ENCODE peak calls at places on chromosome 17, in seven cellular contexts. U, J, E, B, I, R and P are unnamed samples.

GRCh38 chr17:6591599-6592158 is 35.3 kb upstream of the PITPNM3 start:
- DNase-seq in J (no peak), B (no peak), I (peak; percentile 94), E (peak; percentile 77), R (peak; percentile 71), U (no peak), P (no peak)

GRCh38 chr17:60153606-60154355 is 4.0 kb downstream of the CA4 start:
- DNase-seq in U (no peak), E (no peak), B (peak; percentile 24), R (no peak), J (no peak), I (no peak), P (no peak)

GRCh38 chr17:40265337-40265736 is 22.3 kb upstream of the CDC6 start:
- DNase-seq in B (no peak), E (no peak), J (no peak), U (no peak), R (no peak), I (no peak), P (peak; percentile 29)

GRCh38 chr17:57875109-57876022 is 25.5 kb upstream of the MRPS23 start:
- DNase-seq in E (peak; percentile 80), R (peak; percentile 99), U (peak; percentile 56), I (peak; percentile 99), J (peak; percentile 71), B (peak; percentile 94), P (peak; percentile 98)

GRCh38 chr17:19010729-19011505 is 6.4 kb upstream of the FAM83G start:
- DNase-seq in J (no peak), I (no peak), B (no peak), U (no peak), R (peak; percentile 47), E (no peak), P (peak; percentile 38)

GRCh38 chr17:34133350-34133749 is 121.7 kb upstream of the CCL2 start:
- DNase-seq in J (no peak), I (no peak), U (no peak), R (no peak), B (no peak), E (no peak), P (no peak)

GRCh38 chr17:7258731-7259554 is 3.3 kb downstream of the CLDN7 start:
- DNase-seq in B (no peak), R (no peak), E (peak; percentile 53), U (no peak), I (peak; percentile 27), J (no peak), P (no peak)

GRCh38 chr17:71486171-71486740 is 634.6 kb upstream of the SOX9 start:
- DNase-seq in I (no peak), R (no peak), E (no peak), B (no peak), U (no peak), J (no peak), P (no peak)

GRCh38 chr17:43905985-43906852 is 1.1 kb downstream of the MPP2 start:
- DNase-seq in B (peak; percentile 94), U (peak; percentile 77), R (peak; percentile 45), I (peak; percentile 45), E (no peak), J (peak; percentile 90), P (peak; percentile 92)

GRCh38 chr17:64343833-64344637 is 46.6 kb downstream of the PECAM1 start:
- DNase-seq in J (no peak), I (peak; percentile 90), U (peak; percentile 20), B (no peak), R (peak; percentile 95), E (peak; percentile 51), P (peak; percentile 19)

GRCh38 chr17:69677130-69677529 is 262.6 kb downstream of the MAP2K6 start:
- DNase-seq in U (no peak), I (no peak), B (no peak), E (no peak), R (no peak), J (no peak), P (no peak)

GRCh38 chr17:45334701-45335677 is 18.2 kb upstream of the MAP3K14 start:
- DNase-seq in E (peak; percentile 74), I (no peak), U (no peak), R (no peak), J (no peak), B (peak; percentile 25), P (no peak)

GRCh38 chr17:234163-235047 is 53.0 kb upstream of the DOC2B start:
- DNase-seq in J (peak; percentile 48), I (no peak), U (no peak), E (no peak), R (no peak), B (no peak), P (no peak)

GRCh38 chr17:32575865-32576264 is 89.1 kb downstream of the CDK5R1 start:
- DNase-seq in I (no peak), B (no peak), E (no peak), J (no peak), R (no peak), U (no peak), P (no peak)

GRCh38 chr17:40319651-40320550 is 10.9 kb downstream of the RARA start:
- DNase-seq in R (no peak), B (peak; percentile 25), E (no peak), U (no peak), I (no peak), J (no peak), P (no peak)

GRCh38 chr17:31309525-31309924 is 4.3 kb downstream of the EVI2B start:
- DNase-seq in J (no peak), E (peak; percentile 12), U (no peak), B (no peak), I (no peak), R (no peak), P (no peak)

DNA sequence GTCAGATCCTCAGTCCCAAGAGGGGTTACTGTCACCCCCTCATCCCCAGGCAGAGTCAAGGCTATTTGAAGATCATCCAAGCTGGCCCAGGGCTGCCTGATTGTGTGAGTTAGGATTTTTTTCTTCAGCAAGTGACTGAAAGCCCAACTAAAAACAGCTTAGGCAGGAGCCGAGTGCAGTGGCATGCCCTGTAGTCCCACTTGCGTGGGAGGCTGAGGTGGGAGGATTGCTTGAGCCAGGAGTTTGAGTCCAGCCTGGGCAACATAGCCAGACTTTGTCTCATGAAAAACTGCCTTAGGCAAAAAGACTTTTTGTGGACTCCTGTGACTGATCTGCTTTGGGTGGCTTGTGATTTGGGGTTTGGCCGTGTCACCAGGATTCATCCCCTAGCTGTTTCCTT is 19.9 kb downstream of the PGS1 start:
- DNase-seq in R (no peak), E (no peak), J (no peak), I (no peak), U (no peak), B (no peak), P (no peak)
- H2BK5ac ChIP-seq in R (no peak overlapping the region), E (peak overlapping the region; percentile 68), J (no peak overlapping the region), I (no peak overlapping the region), U (peak overlapping the region; percentile 42), B (no peak overlapping the region), P (no peak overlapping the region)

DNA sequence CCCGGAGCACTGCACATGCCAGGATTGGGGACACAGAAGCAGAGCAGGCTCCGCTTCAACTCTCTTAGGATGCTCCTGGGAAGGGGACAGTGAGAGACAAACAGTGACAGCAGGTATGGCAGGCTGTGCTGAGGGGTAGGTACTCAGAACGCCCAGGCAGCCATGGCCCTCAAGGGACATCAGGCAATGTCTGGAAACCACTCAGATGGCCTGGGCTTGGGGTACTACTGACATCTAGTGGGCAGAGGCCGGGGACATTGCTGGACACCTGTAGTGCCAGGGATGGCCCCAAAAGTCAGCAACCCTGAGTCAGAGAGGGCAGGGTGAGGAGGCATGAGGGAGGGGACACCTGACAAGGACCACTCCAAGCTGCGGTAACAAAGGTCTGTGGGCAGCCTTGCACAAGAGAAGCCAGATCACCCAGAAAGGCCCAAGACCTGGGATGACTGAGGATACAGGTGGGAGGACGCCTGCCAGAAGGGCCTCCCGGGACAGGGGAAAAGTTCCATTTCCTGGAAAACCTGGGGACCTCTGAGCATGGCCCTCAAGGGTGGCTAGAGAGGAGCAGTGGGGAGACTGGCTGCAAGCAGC is 21.2 kb downstream of the PEMT start:
- DNase-seq in J (peak; percentile 58), U (no peak), B (peak; percentile 70), E (peak; percentile 8), I (peak; percentile 13), R (peak; percentile 24), P (peak; percentile 42)
- H3K4me1 ChIP-seq in J (peaks cover 3% of the 10 kb centered on the region), U (peaks cover 4% of the 10 kb centered on the region), B (peaks cover under 1% of the 10 kb centered on the region), E (peaks cover 5% of the 10 kb centered on the region), I (peaks cover 2% of the 10 kb centered on the region), R (peaks cover 5% of the 10 kb centered on the region), P (no peaks in the 10 kb centered on the region)

GRCh38 chr17:49971848-49972485 is 3.0 kb downstream of the DLX4 start:
- DNase-seq in B (peak; percentile 52), E (peak; percentile 97), U (no peak), I (no peak), R (no peak), J (no peak), P (peak; percentile 35)

GRCh38 chr17:49971199-49971847 is 2.3 kb downstream of the DLX4 start:
- DNase-seq in U (no peak), R (no peak), I (no peak), E (peak; percentile 41), B (no peak), J (no peak), P (no peak)

GRCh38 chr17:49970498-49970897 is 1.5 kb downstream of the DLX4 start:
- DNase-seq in R (no peak), U (no peak), I (no peak), B (no peak), E (peak; percentile 23), J (no peak), P (no peak)

GRCh38 chr17:49973271-49973615 is 4.3 kb downstream of the DLX4 start:
- DNase-seq in J (no peak), U (no peak), B (no peak), I (no peak), E (peak; percentile 82), R (no peak), P (no peak)

DNA sequence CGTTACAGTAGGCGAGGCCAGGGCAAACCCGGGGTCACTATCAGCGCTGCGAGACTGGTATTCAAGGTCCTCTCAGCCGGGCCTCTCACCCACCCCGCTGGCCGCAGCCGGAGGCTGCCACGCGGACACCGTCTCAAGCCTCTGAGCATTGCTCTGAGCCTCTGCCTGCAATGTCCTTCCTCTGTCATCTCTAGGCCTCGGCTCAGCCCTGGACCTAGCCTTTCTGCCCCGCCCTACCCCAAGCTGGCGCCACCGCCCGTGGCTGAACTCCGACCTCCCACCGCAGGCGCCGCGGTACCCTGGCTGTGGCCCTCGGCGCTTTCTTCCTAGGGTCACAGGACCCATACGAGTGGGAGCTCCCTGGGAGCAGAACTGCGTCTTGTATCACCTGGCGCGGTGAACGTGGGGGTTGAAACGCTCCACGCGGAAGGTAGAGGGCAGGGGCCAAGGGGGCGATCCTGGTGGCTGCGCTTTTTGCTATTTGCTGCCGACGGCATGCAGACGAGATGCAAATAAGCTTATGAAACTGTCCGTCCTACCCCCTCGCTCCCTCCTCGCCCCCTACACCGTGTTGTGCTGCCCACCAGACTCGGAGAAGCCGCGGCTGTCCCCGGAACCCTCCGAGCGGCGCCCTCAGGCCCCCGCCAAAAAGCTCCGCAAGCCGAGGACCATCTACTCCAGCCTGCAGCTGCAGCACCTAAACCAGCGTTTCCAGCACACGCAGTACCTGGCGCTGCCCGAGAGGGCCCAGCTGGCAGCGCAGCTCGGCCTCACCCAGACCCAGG is 3.7 kb downstream of the DLX4 start:
- DNase-seq in E (peak; percentile 72), R (no peak), B (peak; percentile 61), J (peak; percentile 68), U (no peak), I (no peak), P (peak; percentile 65)
- H3K9ac ChIP-seq in E (no peak overlapping the region), R (no peak overlapping the region), B (no peak overlapping the region), J (no peak overlapping the region), U (peak overlapping the region; percentile 44), I (no peak overlapping the region), P (peak overlapping the region; percentile 30)

DNA sequence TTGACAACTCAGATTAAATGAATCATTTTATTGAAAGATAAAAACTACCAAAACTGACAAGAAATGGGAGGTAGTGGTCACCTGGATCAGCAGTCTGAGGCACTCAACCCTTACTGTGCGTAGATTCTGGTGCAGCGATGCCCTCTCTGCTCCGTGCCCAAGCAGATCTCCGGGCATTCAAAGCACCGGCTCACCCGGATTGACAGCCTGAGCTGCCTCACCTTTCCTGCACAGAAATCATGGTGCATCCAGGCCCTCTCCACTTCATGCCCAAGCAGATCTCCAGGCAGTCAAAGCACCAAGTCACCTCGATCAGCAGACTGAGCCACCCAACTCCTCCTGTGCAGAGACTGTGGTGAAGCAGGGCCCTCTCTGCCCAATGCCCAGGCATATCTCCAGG is 196.8 kb downstream of the CA10 start:
- DNase-seq in B (no peak), U (no peak), J (no peak), R (no peak), E (no peak), I (no peak), P (no peak)
- H2BK5ac ChIP-seq in B (no peak overlapping the region), U (no peak overlapping the region), J (no peak overlapping the region), R (no peak overlapping the region), E (no peak overlapping the region), I (no peak overlapping the region), P (no peak overlapping the region)